ENCODE peak calls at places on chromosome 20, in six cellular contexts. One of them, this sample, is unnamed.

GRCh38 chr20:61146006-61146405 is 106.1 kb upstream of the CDH4 start:
- DNase-seq in A549: no peak
- DNase-seq in IMR-90: no peak
- DNase-seq in SK-N-SH: no peak
- DNase-seq in K562: no peak
- DNase-seq in HepG2: no peak
- DNase-seq in this sample: no peak

GRCh38 chr20:16491277-16491912 is 81.9 kb downstream of the KIF16B start:
- DNase-seq in A549: no peak
- DNase-seq in IMR-90: peak; percentile 49
- DNase-seq in SK-N-SH: no peak
- DNase-seq in K562: no peak
- DNase-seq in HepG2: no peak
- DNase-seq in this sample: peak; percentile 1

GRCh38 chr20:58303547-58303946 is 6.0 kb upstream of the RAB22A start:
- DNase-seq in A549: no peak
- DNase-seq in IMR-90: no peak
- DNase-seq in SK-N-SH: no peak
- DNase-seq in K562: no peak
- DNase-seq in HepG2: no peak
- DNase-seq in this sample: no peak

GRCh38 chr20:1185316-1185741 is 548 bp upstream of the TMEM74B start:
- DNase-seq in A549: no peak
- DNase-seq in IMR-90: no peak
- DNase-seq in SK-N-SH: peak; percentile 87
- DNase-seq in K562: peak; percentile 80
- DNase-seq in HepG2: no peak
- DNase-seq in this sample: no peak

GRCh38 chr20:23034721-23035671 is at the start of gene SSTR4:
- DNase-seq in A549: no peak
- DNase-seq in IMR-90: no peak
- DNase-seq in SK-N-SH: no peak
- DNase-seq in K562: no peak
- DNase-seq in HepG2: no peak
- DNase-seq in this sample: no peak

GRCh38 chr20:54180931-54181330 is 7.1 kb upstream of the CYP24A1 start:
- DNase-seq in A549: no peak
- DNase-seq in IMR-90: no peak
- DNase-seq in SK-N-SH: no peak
- DNase-seq in K562: no peak
- DNase-seq in HepG2: no peak
- DNase-seq in this sample: no peak

GRCh38 chr20:44467289-44467883 is 8.3 kb upstream of the TTPAL start:
- DNase-seq in A549: no peak
- DNase-seq in IMR-90: no peak
- DNase-seq in SK-N-SH: peak; percentile 19
- DNase-seq in K562: no peak
- DNase-seq in HepG2: peak; percentile 48
- DNase-seq in this sample: no peak

GRCh38 chr20:21901470-21902275 is 196.2 kb downstream of the PAX1 start:
- DNase-seq in A549: peak; percentile 29
- DNase-seq in IMR-90: no peak
- DNase-seq in SK-N-SH: no peak
- DNase-seq in K562: no peak
- DNase-seq in HepG2: no peak
- DNase-seq in this sample: no peak

GRCh38 chr20:63419299-63419698 is 53.2 kb downstream of the KCNQ2 start:
- DNase-seq in A549: no peak
- DNase-seq in IMR-90: no peak
- DNase-seq in SK-N-SH: no peak
- DNase-seq in K562: no peak
- DNase-seq in HepG2: no peak
- DNase-seq in this sample: no peak

GRCh38 chr20:56373942-56374341 is 15.2 kb downstream of the FAM210B start:
- DNase-seq in A549: peak; percentile 72
- DNase-seq in IMR-90: peak; percentile 98
- DNase-seq in SK-N-SH: no peak
- DNase-seq in K562: no peak
- DNase-seq in HepG2: peak; percentile 70
- DNase-seq in this sample: no peak

GRCh38 chr20:42678895-42679294 is 510.8 kb downstream of the PTPRT start:
- DNase-seq in A549: peak; percentile 2
- DNase-seq in IMR-90: no peak
- DNase-seq in SK-N-SH: peak; percentile 20
- DNase-seq in K562: no peak
- DNase-seq in HepG2: peak; percentile 10
- DNase-seq in this sample: no peak

GRCh38 chr20:49452011-49452482 is 30.4 kb downstream of the KCNB1 start:
- DNase-seq in A549: no peak
- DNase-seq in IMR-90: no peak
- DNase-seq in SK-N-SH: no peak
- DNase-seq in K562: no peak
- DNase-seq in HepG2: no peak
- DNase-seq in this sample: no peak

GRCh38 chr20:39109933-39110818 is 148.0 kb downstream of the DHX35 start:
- DNase-seq in A549: no peak
- DNase-seq in IMR-90: no peak
- DNase-seq in SK-N-SH: no peak
- DNase-seq in K562: no peak
- DNase-seq in HepG2: no peak
- DNase-seq in this sample: no peak

GRCh38 chr20:3818155-3819151 is 1.9 kb upstream of the AP5S1 start:
- DNase-seq in A549: peak; percentile 93
- DNase-seq in IMR-90: peak; percentile 87
- DNase-seq in SK-N-SH: peak; percentile 82
- DNase-seq in K562: peak; percentile 51
- DNase-seq in HepG2: peak; percentile 95
- DNase-seq in this sample: no peak

GRCh38 chr20:48178607-48179006 is 393.3 kb upstream of the SULF2 start:
- DNase-seq in A549: no peak
- DNase-seq in IMR-90: no peak
- DNase-seq in SK-N-SH: no peak
- DNase-seq in K562: no peak
- DNase-seq in HepG2: no peak
- DNase-seq in this sample: no peak

GRCh38 chr20:62898970-62899632 is 27.2 kb downstream of the DIDO1 start:
- DNase-seq in A549: no peak
- DNase-seq in IMR-90: no peak
- DNase-seq in SK-N-SH: no peak
- DNase-seq in K562: no peak
- DNase-seq in HepG2: no peak
- DNase-seq in this sample: no peak

GRCh38 chr20:31594558-31595379 is 10.3 kb upstream of the ID1 start:
- DNase-seq in A549: peak; percentile 85
- DNase-seq in IMR-90: no peak
- DNase-seq in SK-N-SH: no peak
- DNase-seq in K562: no peak
- DNase-seq in HepG2: peak; percentile 97
- DNase-seq in this sample: no peak

GRCh38 chr20:46689082-46689753 is at the start of gene TP53RK:
- DNase-seq in A549: peak; percentile 100
- DNase-seq in IMR-90: peak; percentile 100
- DNase-seq in SK-N-SH: peak; percentile 87
- DNase-seq in K562: peak; percentile 98
- DNase-seq in HepG2: peak; percentile 81
- DNase-seq in this sample: peak; percentile 97

GRCh38 chr20:57475388-57476072 is 49.4 kb downstream of the CTCFL start:
- DNase-seq in A549: no peak
- DNase-seq in IMR-90: no peak
- DNase-seq in SK-N-SH: no peak
- DNase-seq in K562: no peak
- DNase-seq in HepG2: no peak
- DNase-seq in this sample: no peak

GRCh38 chr20:34111057-34111711 is 859 bp downstream of the EIF2S2 start:
- DNase-seq in A549: peak; percentile 30
- DNase-seq in IMR-90: peak; percentile 71
- DNase-seq in SK-N-SH: peak; percentile 31
- DNase-seq in K562: no peak
- DNase-seq in HepG2: no peak
- DNase-seq in this sample: no peak

GRCh38 chr20:36988494-36988966 is 37.0 kb upstream of the SAMHD1 start:
- DNase-seq in A549: no peak
- DNase-seq in IMR-90: peak; percentile 58
- DNase-seq in SK-N-SH: no peak
- DNase-seq in K562: no peak
- DNase-seq in HepG2: no peak
- DNase-seq in this sample: no peak

GRCh38 chr20:46400253-46400652 is 6.2 kb downstream of the ELMO2 start:
- DNase-seq in A549: no peak
- DNase-seq in IMR-90: peak; percentile 80
- DNase-seq in SK-N-SH: no peak
- DNase-seq in K562: no peak
- DNase-seq in HepG2: no peak
- DNase-seq in this sample: no peak

GRCh38 chr20:58192567-58192966 is 35.9 kb downstream of the ANKRD60 start:
- DNase-seq in A549: no peak
- DNase-seq in IMR-90: no peak
- DNase-seq in SK-N-SH: peak; percentile 65
- DNase-seq in K562: peak; percentile 49
- DNase-seq in HepG2: no peak
- DNase-seq in this sample: no peak

GRCh38 chr20:63553251-63553932 is 567 bp upstream of the FNDC11 start:
- DNase-seq in A549: peak; percentile 90
- DNase-seq in IMR-90: peak; percentile 83
- DNase-seq in SK-N-SH: peak; percentile 98
- DNase-seq in K562: peak; percentile 91
- DNase-seq in HepG2: peak; percentile 40
- DNase-seq in this sample: peak; percentile 35

GRCh38 chr20:35871311-35871771 is 83.0 kb downstream of the SCAND1 start:
- DNase-seq in A549: peak; percentile 50
- DNase-seq in IMR-90: peak; percentile 51
- DNase-seq in SK-N-SH: peak; percentile 45
- DNase-seq in K562: no peak
- DNase-seq in HepG2: no peak
- DNase-seq in this sample: no peak

GRCh38 chr20:15496501-15497039 is 1076.7 kb downstream of the KIF16B start:
- DNase-seq in A549: no peak
- DNase-seq in IMR-90: no peak
- DNase-seq in SK-N-SH: no peak
- DNase-seq in K562: no peak
- DNase-seq in HepG2: no peak
- DNase-seq in this sample: no peak

GRCh38 chr20:51352790-51353189 is 189.7 kb downstream of the NFATC2 start:
- DNase-seq in A549: no peak
- DNase-seq in IMR-90: no peak
- DNase-seq in SK-N-SH: no peak
- DNase-seq in K562: no peak
- DNase-seq in HepG2: no peak
- DNase-seq in this sample: no peak

GRCh38 chr20:51357543-51357942 is 185.0 kb downstream of the NFATC2 start:
- DNase-seq in A549: no peak
- DNase-seq in IMR-90: no peak
- DNase-seq in SK-N-SH: no peak
- DNase-seq in K562: no peak
- DNase-seq in HepG2: no peak
- DNase-seq in this sample: no peak

GRCh38 chr20:51354191-51354768 is 188.2 kb downstream of the NFATC2 start:
- DNase-seq in A549: no peak
- DNase-seq in IMR-90: peak; percentile 85
- DNase-seq in SK-N-SH: no peak
- DNase-seq in K562: no peak
- DNase-seq in HepG2: no peak
- DNase-seq in this sample: no peak

GRCh38 chr20:51356871-51357270 is 185.6 kb downstream of the NFATC2 start:
- DNase-seq in A549: no peak
- DNase-seq in IMR-90: no peak
- DNase-seq in SK-N-SH: no peak
- DNase-seq in K562: no peak
- DNase-seq in HepG2: no peak
- DNase-seq in this sample: no peak

DNA sequence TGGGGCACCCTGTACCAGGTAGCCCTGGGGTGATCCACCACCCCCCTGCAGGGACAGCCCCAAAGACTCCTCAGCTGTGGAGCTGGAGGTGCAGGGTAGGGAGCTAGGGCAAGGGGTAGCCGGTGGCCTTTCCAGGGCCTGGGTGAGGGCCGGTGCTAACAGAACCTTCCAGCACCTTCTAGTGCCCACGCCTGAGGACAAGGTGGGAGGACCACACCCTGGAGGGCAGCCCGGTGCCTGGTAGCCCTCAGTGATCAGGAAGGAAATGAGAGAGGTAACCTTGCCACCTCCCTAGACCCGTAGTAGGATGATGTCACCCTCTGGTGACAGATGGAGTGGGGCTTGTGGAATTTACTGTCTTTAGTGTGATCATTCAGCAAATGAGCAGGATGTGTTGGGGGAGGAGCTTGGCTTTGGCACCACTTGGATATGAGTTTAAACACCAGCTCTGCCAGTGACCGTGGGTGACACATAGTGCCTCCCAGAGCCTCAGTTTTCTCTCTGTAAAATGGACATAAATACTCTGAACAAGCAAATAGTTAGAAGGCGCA is 187.7 kb downstream of the NFATC2 start:
- DNase-seq in A549: peak; percentile 45
- DNase-seq in IMR-90: peak; percentile 84
- DNase-seq in SK-N-SH: no peak
- DNase-seq in K562: no peak
- DNase-seq in HepG2: no peak
- DNase-seq in this sample: no peak
- TF ChIP-seq SMC3 in A549: no peak
- TF ChIP-seq SMC3 in IMR-90: no peak
- TF ChIP-seq SMC3 in SK-N-SH: no peak
- TF ChIP-seq SMC3 in K562: no peak
- TF ChIP-seq SMC3 in HepG2: no peak
- TF ChIP-seq SMC3 in this sample: no peak

GRCh38 chr20:11891081-11891826 is 26.4 kb upstream of the BTBD3 start:
- DNase-seq in A549: peak; percentile 43
- DNase-seq in IMR-90: peak; percentile 34
- DNase-seq in SK-N-SH: peak; percentile 78
- DNase-seq in K562: peak; percentile 54
- DNase-seq in HepG2: peak; percentile 80
- DNase-seq in this sample: no peak
- TF ChIP-seq SMC3 in A549: no peak
- TF ChIP-seq SMC3 in IMR-90: no peak
- TF ChIP-seq SMC3 in SK-N-SH: no peak
- TF ChIP-seq SMC3 in K562: no peak
- TF ChIP-seq SMC3 in HepG2: no peak
- TF ChIP-seq SMC3 in this sample: no peak

GRCh38 chr20:24106155-24106800 is 117.7 kb upstream of the GGTLC1 start:
- DNase-seq in A549: no peak
- DNase-seq in IMR-90: no peak
- DNase-seq in SK-N-SH: no peak
- DNase-seq in K562: no peak
- DNase-seq in HepG2: no peak
- DNase-seq in this sample: no peak
- TF ChIP-seq SMC3 in A549: no peak
- TF ChIP-seq SMC3 in IMR-90: no peak
- TF ChIP-seq SMC3 in SK-N-SH: no peak
- TF ChIP-seq SMC3 in K562: no peak
- TF ChIP-seq SMC3 in HepG2: no peak
- TF ChIP-seq SMC3 in this sample: no peak

DNA sequence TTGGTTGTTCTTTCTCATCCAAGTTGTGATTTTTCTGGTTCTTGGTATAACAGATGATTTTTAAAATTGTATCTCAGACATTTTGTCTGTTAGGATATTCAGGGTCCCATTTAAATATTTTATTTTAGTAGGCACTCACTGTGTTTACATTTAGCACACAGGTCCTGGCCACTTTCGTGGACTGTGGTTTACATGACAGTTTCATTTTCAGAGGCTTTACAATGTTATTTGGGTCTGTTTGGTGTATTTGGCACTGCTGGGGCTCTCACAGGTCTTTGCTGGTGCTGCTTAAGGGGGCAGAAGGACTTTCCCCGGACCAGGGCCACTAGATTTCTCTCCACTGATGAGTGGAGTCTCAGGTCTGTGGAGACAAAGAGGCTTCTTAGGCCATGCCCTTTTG is 75.5 kb upstream of the TGM3 start:
- DNase-seq in A549: no peak
- DNase-seq in IMR-90: no peak
- DNase-seq in SK-N-SH: no peak
- DNase-seq in K562: no peak
- DNase-seq in HepG2: no peak
- DNase-seq in this sample: no peak
- TF ChIP-seq SMC3 in A549: no peak
- TF ChIP-seq SMC3 in IMR-90: no peak
- TF ChIP-seq SMC3 in SK-N-SH: no peak
- TF ChIP-seq SMC3 in K562: no peak
- TF ChIP-seq SMC3 in HepG2: no peak
- TF ChIP-seq SMC3 in this sample: no peak